ENCODE peak calls at places on chromosomes 16 and 17, in eight cellular contexts. S is AG04449, Y is HCT116, I is tibial nerve, D is cardiac fibroblast, C is A549, G is AG10803, L is Peyer's patch. V is an unnamed sample.

GRCh38 chr17:44559288-44560249 is 2.3 kb downstream of the FZD2 start:
- DNase-seq in I (no peak), S (no peak), D (no peak), C (no peak), G (no peak), L (no peak), Y (no peak), V (no peak)

GRCh38 chr17:70006159-70006558 is 68.9 kb upstream of the KCNJ16 start:
- DNase-seq in I (no peak), C (no peak), Y (no peak), S (no peak), L (no peak), G (peak), D (peak), V (no peak)

GRCh38 chr16:66588981-66589713 is 9.9 kb downstream of the CMTM2 start:
- DNase-seq in G (no peak), L (peak), D (peak), I (no peak), C (peak), Y (no peak), S (no peak), V (no peak)

GRCh38 chr16:14057878-14058382 is 13.2 kb upstream of the MRTFB start:
- DNase-seq in D (peak), S (no peak), I (no peak), Y (no peak), C (no peak), G (no peak), L (no peak), V (peak)

GRCh38 chr17:10814083-10814482 is 10.2 kb upstream of the TMEM238L start:
- DNase-seq in S (no peak), C (no peak), Y (no peak), G (no peak), I (no peak), D (no peak), L (no peak), V (no peak)

GRCh38 chr16:84448444-84448843 is 56.0 kb downstream of the MEAK7 start:
- DNase-seq in S (no peak), D (no peak), G (no peak), Y (no peak), I (no peak), L (no peak), C (no peak), V (no peak)

GRCh38 chr17:66123163-66123562 is 68.8 kb downstream of the CEP112 start:
- DNase-seq in Y (peak), C (no peak), L (no peak), G (peak), I (no peak), D (peak), S (no peak), V (peak)

GRCh38 chr16:68230956-68231355 is 5.0 kb downstream of the ESRP2 start:
- DNase-seq in S (no peak), C (no peak), Y (no peak), G (no peak), I (no peak), D (no peak), L (no peak), V (no peak)

GRCh38 chr16:1357906-1358566 is 6.3 kb downstream of the GNPTG start:
- DNase-seq in S (no peak), D (peak), L (no peak), I (no peak), Y (peak), C (peak), G (no peak), V (no peak)

GRCh38 chr16:73050115-73051099 is 2.5 kb upstream of the ZFHX3 start:
- DNase-seq in G (no peak), Y (no peak), S (no peak), D (no peak), L (no peak), I (no peak), C (no peak), V (no peak)

GRCh38 chr16:74724820-74725549 is 24.3 kb upstream of the MLKL start:
- DNase-seq in S (peak), I (no peak), G (no peak), Y (no peak), L (no peak), C (no peak), D (peak), V (peak)

GRCh38 chr16:728131-728889 is 1.4 kb downstream of the HAGHL start:
- DNase-seq in I (no peak), L (peak), C (peak), G (peak), S (no peak), D (peak), Y (peak), V (no peak)

GRCh38 chr17:4487820-4488716 is 10.6 kb upstream of the SPNS2 start:
- DNase-seq in D (no peak), C (no peak), L (no peak), S (no peak), Y (no peak), I (no peak), G (no peak), V (no peak)

GRCh38 chr17:42843358-42843934 is 934 bp upstream of the AOC2 start:
- DNase-seq in C (peak), I (no peak), L (no peak), G (peak), S (no peak), D (peak), Y (peak), V (peak)

DNA sequence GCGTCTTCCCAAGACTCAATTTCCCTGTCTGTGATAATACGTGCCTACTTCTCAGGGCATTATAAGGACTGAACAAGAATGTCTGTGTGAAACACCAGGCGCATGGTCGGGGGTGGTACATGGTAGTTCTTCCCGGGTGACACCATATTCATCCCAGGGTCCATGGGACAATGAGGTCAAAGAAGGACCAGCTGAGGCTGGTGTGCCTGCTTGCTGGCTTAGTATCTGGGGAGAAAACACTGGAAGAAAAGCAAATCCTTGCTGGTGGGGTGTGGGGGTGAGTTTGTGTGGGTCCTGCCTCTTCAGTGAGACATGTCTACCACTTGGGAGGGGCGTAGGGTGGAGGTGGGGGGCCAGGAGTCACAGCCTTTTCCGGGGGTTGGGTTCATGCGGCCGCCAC is 174.2 kb downstream of the RAB11FIP4 start:
- DNase-seq in I (no peak), S (no peak), G (no peak), D (no peak), C (no peak), L (no peak), Y (no peak), V (no peak)
- H3K4me3 ChIP-seq in I (no peak), S (no peak), G (peak), D (no peak), C (no peak), L (no peak), Y (no peak), V (peak)

DNA sequence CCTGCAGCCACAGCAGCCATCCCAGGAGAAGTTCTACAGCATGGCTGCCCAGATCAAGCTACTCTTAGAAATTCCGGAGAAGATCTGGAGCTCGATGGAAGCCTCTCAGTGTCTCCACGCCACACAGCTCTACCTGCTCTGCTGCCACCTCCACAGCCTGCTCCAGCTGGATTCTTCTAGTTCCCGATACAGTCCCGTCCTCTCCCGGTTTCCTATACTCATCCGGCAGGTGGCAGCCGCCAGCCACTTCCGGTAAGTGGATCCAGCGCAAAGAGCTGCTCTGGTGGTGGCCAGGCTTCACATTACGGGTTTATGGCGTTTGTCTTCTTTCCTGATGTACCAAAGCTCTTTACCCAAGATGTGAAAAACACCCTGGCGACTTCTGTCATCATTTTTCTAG is 3.6 kb downstream of the COG1 start:
- DNase-seq in S (no peak), L (no peak), D (peak), C (peak), G (peak), I (no peak), Y (no peak), V (no peak)
- TF ChIP-seq CTCF in S (peak), L (peak), D (peak), C (peak), G (peak), I (peak), Y (peak), V (peak)

DNA sequence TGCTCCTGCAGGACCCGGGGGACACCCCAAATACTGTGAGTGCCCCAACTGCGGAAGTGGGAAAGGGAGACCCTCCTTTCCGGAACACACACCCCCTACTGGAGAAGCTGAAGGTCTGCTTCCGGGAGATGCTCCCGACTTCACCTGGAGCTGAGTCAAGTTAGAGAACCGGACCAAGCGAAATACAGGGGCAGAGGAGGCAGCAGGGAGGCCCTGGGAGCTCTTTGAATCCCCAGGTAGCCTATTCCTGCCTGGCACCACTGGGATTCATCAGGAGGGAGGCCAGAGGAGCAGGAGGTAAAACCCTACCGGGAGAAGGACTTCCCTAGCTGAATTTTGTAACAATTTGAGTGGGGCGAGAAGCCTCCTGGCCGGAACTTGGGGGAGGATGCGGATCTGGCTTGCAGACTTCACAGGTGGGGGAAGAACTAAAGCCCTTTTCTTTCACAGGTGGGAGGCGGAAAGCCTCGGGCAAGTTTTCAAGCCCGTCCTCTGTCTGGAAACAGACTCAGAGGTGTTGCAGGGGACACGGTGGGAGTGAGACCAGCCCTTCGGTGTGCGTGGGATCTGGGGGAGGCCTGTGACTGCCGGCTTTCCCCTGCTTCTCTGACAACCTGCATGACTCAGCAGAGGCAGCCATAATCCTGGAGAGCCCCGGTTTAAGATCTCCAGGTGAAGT is 22.4 kb upstream of the TEKT1 start:
- DNase-seq in C (peak), I (no peak), Y (peak), D (no peak), L (no peak), G (no peak), S (no peak), V (no peak)
- H3K4me3 ChIP-seq in C (peak), I (no peak), Y (peak), D (no peak), L (peak), G (no peak), S (no peak), V (no peak)

DNA sequence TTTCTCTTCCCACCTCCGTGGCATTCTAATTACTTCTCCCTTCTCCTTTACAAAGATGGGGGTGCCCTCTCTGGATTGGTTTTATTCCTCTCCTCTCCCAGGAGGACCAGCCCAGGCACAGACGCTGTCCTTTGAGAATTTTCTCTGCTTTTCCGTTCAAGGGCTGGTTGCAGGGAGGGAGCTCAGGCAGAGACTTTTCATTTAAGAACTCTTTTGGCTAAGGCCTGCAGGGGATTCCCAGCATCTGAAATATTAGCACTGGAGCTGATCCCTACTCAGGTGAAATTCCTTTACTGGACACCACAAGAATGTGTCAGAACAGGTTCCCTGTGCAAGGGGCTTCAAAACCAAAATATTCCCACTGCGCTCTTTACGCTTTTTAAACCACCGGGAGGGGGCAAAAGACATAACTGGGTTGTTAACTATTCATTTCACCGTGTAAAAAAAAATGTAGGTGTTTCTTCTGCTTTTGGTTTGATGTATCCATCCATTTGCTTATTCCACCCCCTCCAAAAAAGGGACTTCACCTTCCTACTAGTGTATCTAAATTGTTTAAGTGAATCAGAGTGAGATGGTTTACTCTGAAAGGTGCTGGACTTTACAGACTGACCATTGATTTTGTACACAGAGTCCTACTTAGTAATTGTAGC is 1.4 kb downstream of the NFAT5 start:
- DNase-seq in D (peak), L (no peak), Y (no peak), S (no peak), C (no peak), I (no peak), G (no peak), V (peak)
- TF ChIP-seq CTCF in D (peak), L (no peak), Y (peak), S (no peak), C (no peak), I (no peak), G (peak), V (peak)

GRCh38 chr17:74903034-74903433 is 9.6 kb upstream of the FADS6 start:
- DNase-seq in Y (no peak), C (no peak), G (no peak), S (no peak), L (no peak), D (no peak), I (no peak), V (no peak)

GRCh38 chr17:74893936-74894671 is 671 bp upstream of the FADS6 start:
- DNase-seq in D (no peak), C (no peak), L (no peak), I (no peak), G (no peak), Y (no peak), S (no peak), V (no peak)

GRCh38 chr17:74900208-74900607 is 6.8 kb upstream of the FADS6 start:
- DNase-seq in I (no peak), Y (no peak), C (no peak), S (no peak), D (no peak), L (no peak), G (no peak), V (no peak)

GRCh38 chr17:74901353-74902145 is 8.1 kb upstream of the FADS6 start:
- DNase-seq in Y (no peak), G (no peak), S (no peak), C (no peak), I (no peak), L (no peak), D (no peak), V (no peak)

DNA sequence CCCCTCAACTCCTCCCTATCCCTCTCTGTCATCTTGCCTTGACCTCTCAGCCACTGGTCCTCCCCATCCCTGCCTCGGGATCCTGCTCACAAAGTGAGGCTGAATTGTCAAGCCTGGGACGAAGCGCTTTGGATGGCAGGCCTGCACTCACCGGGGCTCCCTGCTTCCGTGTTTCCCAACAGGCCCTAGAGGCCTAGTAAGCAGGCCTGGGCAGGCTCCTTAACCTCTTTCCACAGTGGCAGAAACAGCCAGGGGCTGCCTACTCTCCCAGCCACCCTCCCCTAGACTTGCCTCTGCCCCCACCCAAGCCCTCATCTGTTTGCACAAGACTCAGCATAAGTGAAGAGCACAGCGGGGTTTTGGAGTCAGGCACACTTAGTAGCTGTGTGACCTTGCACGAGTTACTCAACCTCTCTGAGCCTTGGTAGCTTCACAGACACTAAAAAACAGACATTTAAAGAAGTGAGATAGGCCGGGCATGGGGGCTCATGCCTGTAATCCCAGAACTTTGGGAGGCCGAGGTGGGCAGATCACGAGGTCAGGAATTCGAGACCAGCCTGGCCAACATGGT is 5.0 kb upstream of the FADS6 start:
- DNase-seq in I (no peak), C (no peak), D (no peak), S (no peak), L (no peak), G (no peak), Y (no peak), V (no peak)
- H3K4me3 ChIP-seq in I (no peak), C (no peak), D (no peak), S (no peak), L (no peak), G (no peak), Y (no peak), V (no peak)

GRCh38 chr17:39703913-39704312 is 4.0 kb downstream of the ERBB2 start:
- DNase-seq in D (no peak), L (no peak), Y (no peak), I (no peak), C (no peak), G (no peak), S (no peak), V (no peak)

GRCh38 chr17:39704821-39705551 is 5.1 kb downstream of the ERBB2 start:
- DNase-seq in D (peak), L (no peak), S (no peak), I (no peak), C (peak), Y (no peak), G (peak), V (no peak)

GRCh38 chr17:39706921-39707337 is 7.1 kb downstream of the ERBB2 start:
- DNase-seq in C (no peak), S (no peak), Y (no peak), I (no peak), D (no peak), L (no peak), G (no peak), V (no peak)

GRCh38 chr17:39706383-39706782 is 6.5 kb downstream of the ERBB2 start:
- DNase-seq in I (no peak), Y (no peak), D (no peak), S (no peak), G (no peak), C (no peak), L (no peak), V (no peak)

GRCh38 chr17:39705786-39706348 is 6.0 kb downstream of the ERBB2 start:
- DNase-seq in G (no peak), Y (peak), L (no peak), I (no peak), S (no peak), D (no peak), C (no peak), V (no peak)
- TF ChIP-seq CTCF in G (no peak), Y (no peak), L (peak), I (no peak), S (no peak), D (no peak), C (no peak), V (no peak)

DNA sequence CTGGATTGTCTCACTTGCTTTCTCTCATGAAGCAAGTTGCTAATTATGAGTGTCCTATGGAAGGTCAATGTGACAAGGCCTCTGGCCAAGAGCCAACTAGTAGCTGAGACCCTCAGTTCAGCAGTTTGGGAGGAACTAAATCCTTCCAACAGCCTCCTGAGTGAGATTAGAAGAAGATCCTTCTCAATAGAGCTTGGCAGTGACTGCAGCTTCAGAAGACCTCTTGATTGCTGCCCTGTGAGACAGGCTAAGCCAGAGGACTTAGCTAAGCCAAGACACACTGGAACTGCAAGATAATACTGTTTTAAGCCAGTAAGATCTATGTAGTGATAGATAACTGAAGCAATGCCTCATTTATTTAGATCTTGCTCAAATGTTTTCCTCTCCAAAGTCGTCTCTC is 34.3 kb downstream of the PCTP start:
- DNase-seq in C (no peak), I (no peak), D (no peak), Y (no peak), S (no peak), G (no peak), L (no peak), V (no peak)
- H3K4me3 ChIP-seq in C (no peak), I (no peak), D (no peak), Y (no peak), S (no peak), G (no peak), L (no peak), V (no peak)

GRCh38 chr16:27230562-27230991 is 27.3 kb downstream of the KDM8 start:
- DNase-seq in D (no peak), C (no peak), I (no peak), S (no peak), G (no peak), L (peak), Y (no peak), V (no peak)
- TF ChIP-seq CTCF in D (no peak), C (no peak), I (no peak), S (no peak), G (no peak), L (peak), Y (peak), V (no peak)

GRCh38 chr17:34370376-34370996 is 7.5 kb upstream of the CCL1 start:
- DNase-seq in I (no peak), C (no peak), Y (no peak), D (no peak), L (no peak), S (no peak), G (no peak), V (no peak)

GRCh38 chr17:34369571-34369970 is 6.5 kb upstream of the CCL1 start:
- DNase-seq in L (no peak), D (no peak), S (no peak), G (no peak), I (no peak), Y (no peak), C (no peak), V (no peak)

GRCh38 chr17:34369196-34369500 is 6.1 kb upstream of the CCL1 start:
- DNase-seq in L (no peak), I (no peak), G (no peak), D (no peak), C (no peak), S (no peak), Y (no peak), V (no peak)

GRCh38 chr17:34371405-34371804 is 8.4 kb upstream of the CCL1 start:
- DNase-seq in G (no peak), D (no peak), S (no peak), Y (no peak), L (no peak), C (no peak), I (no peak), V (no peak)

GRCh38 chr17:34370997-34371395 is 8.0 kb upstream of the CCL1 start:
- DNase-seq in L (no peak), D (peak), I (no peak), S (no peak), Y (no peak), G (no peak), C (no peak), V (no peak)
- H3K4me3 ChIP-seq in L (no peak), D (no peak), I (no peak), S (no peak), Y (no peak), G (no peak), C (no peak), V (no peak)